ENCODE peak calls at places on chromosomes 2 and 18, in five cellular contexts. E is mesothelial cell of epicardium, S is endothelial cell, B is esophagus squamous epithelium, Y is GM12865. K is an unnamed sample.

GRCh38 chr2:23287250-23287704 is 97.7 kb upstream of the KLHL29 start:
- DNase-seq in E (peak), B (no peak), S (no peak), Y (no peak), K (no peak)

GRCh38 chr2:163471947-163472346 is 263.9 kb downstream of the FIGN start:
- DNase-seq in E (no peak), S (no peak), B (no peak), Y (no peak), K (no peak)

GRCh38 chr2:79576431-79576830 is 63.6 kb downstream of the CTNNA2 start:
- DNase-seq in Y (no peak), B (no peak), S (no peak), E (no peak), K (no peak)

GRCh38 chr18:58069104-58069503 is 25.1 kb downstream of the NEDD4L start:
- DNase-seq in E (no peak), B (no peak), Y (no peak), S (no peak), K (no peak)

GRCh38 chr2:120938132-120938771 is 202.6 kb downstream of the GLI2 start:
- DNase-seq in E (no peak), B (no peak), S (no peak), Y (no peak), K (no peak)

GRCh38 chr2:161237397-161238263 is 70.6 kb upstream of the PSMD14 start:
- DNase-seq in B (no peak), S (peak), Y (peak), E (peak), K (peak)

GRCh38 chr2:234446404-234447076 is 50.3 kb downstream of the ARL4C start:
- DNase-seq in B (peak), Y (peak), S (no peak), E (no peak), K (no peak)

GRCh38 chr18:4888251-4888650 is 308.8 kb downstream of the AKAIN1 start:
- DNase-seq in E (no peak), Y (no peak), B (no peak), S (no peak), K (no peak)

GRCh38 chr18:21949326-21950015 is 208.9 kb downstream of the MIB1 start:
- DNase-seq in S (no peak), E (no peak), B (no peak), Y (no peak), K (no peak)

GRCh38 chr2:237558918-237559645 is 7.3 kb upstream of the PRLH start:
- DNase-seq in S (no peak), Y (no peak), B (no peak), E (no peak), K (peak)

GRCh38 chr2:70901235-70902066 is 34.2 kb upstream of the ATP6V1B1 start:
- DNase-seq in Y (no peak), B (no peak), S (no peak), E (no peak), K (no peak)

GRCh38 chr18:57422313-57422872 is 12.8 kb upstream of the ONECUT2 start:
- DNase-seq in S (no peak), E (no peak), B (no peak), Y (no peak), K (no peak)

GRCh38 chr2:179749210-179749609 is 112.2 kb downstream of the ZNF385B start:
- DNase-seq in E (no peak), S (no peak), Y (no peak), B (no peak), K (no peak)

GRCh38 chr2:9709539-9710285 is 78.9 kb upstream of the YWHAQ start:
- DNase-seq in E (no peak), S (no peak), B (no peak), Y (no peak), K (no peak)

GRCh38 chr2:20091305-20091991 is 40.0 kb upstream of the LAPTM4A start:
- DNase-seq in B (no peak), E (no peak), S (no peak), Y (no peak), K (no peak)

GRCh38 chr2:20942538-20943223 is 101.2 kb downstream of the APOB start:
- DNase-seq in E (no peak), B (no peak), Y (no peak), S (no peak), K (no peak)

GRCh38 chr2:23651187-23651983 is 266.4 kb downstream of the KLHL29 start:
- DNase-seq in E (no peak), S (no peak), Y (no peak), B (no peak), K (no peak)

GRCh38 chr2:30446602-30447148 is 371 bp upstream of the LCLAT1 start:
- DNase-seq in E (no peak), S (no peak), B (no peak), Y (no peak), K (no peak)

GRCh38 chr18:74060511-74061028 is 87.1 kb downstream of the FBXO15 start:
- DNase-seq in Y (no peak), S (no peak), E (no peak), B (no peak), K (no peak)

GRCh38 chr2:96802281-96802595 is 13.8 kb upstream of the CNNM3 start:
- DNase-seq in E (no peak), Y (peak), B (no peak), S (no peak), K (no peak)

GRCh38 chr2:159455330-159455918 is 160.9 kb downstream of the BAZ2B start:
- DNase-seq in Y (peak), S (no peak), E (no peak), B (no peak), K (no peak)

GRCh38 chr2:3320910-3321605 is 56.6 kb downstream of the EIPR1 start:
- DNase-seq in Y (no peak), B (no peak), E (no peak), S (no peak), K (no peak)

GRCh38 chr2:78023356-78023755 is 501.2 kb upstream of the LRRTM4 start:
- DNase-seq in B (no peak), S (no peak), Y (no peak), E (no peak), K (no peak)

GRCh38 chr2:172457606-172458005 is 30.2 kb downstream of the ITGA6 start:
- DNase-seq in Y (no peak), E (no peak), S (no peak), B (no peak), K (no peak)

GRCh38 chr18:40012931-40013609 is 1942.0 kb upstream of the PIK3C3 start:
- DNase-seq in E (no peak), B (no peak), Y (no peak), S (no peak), K (no peak)

GRCh38 chr18:44715245-44715644 is 34.6 kb downstream of the SETBP1 start:
- DNase-seq in Y (no peak), E (no peak), S (no peak), B (no peak), K (no peak)

GRCh38 chr2:215773728-215774127 is 239.6 kb downstream of the MREG start:
- DNase-seq in B (no peak), S (no peak), Y (no peak), E (no peak), K (no peak)

GRCh38 chr18:34702814-34703213 is 7.3 kb upstream of the DTNA start:
- DNase-seq in E (no peak), S (no peak), B (no peak), Y (no peak), K (no peak)
- TF ChIP-seq CTCF in E (no peak), S (no peak), B (no peak), Y (no peak), K (no peak)

DNA sequence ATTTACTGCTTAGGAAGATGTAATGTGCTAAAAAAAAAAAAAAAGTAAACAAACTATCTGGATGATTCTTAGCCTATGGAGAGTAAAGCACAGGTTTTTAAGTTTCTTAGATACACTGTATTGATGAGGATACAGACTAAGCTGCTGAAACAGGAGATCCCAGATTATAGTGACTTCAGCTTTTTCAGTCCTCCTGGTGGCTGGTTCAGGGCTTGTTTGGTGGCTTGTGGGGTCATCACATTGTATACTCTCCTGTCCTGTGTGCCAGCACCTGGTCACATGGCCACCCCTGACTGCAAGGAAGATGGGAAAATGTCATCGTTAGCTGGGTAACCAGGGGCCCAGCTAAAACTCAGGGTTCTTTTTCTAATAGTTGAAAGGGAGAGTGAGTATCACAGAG is 31.4 kb downstream of the RAB31 start:
- DNase-seq in Y (no peak), E (no peak), B (no peak), S (no peak), K (no peak)
- TF ChIP-seq CTCF in Y (no peak), E (no peak), B (no peak), S (no peak), K (no peak)

GRCh38 chr18:42471886-42472285 is 516.9 kb downstream of the PIK3C3 start:
- DNase-seq in S (no peak), Y (no peak), E (no peak), B (no peak), K (no peak)
- TF ChIP-seq CTCF in S (no peak), Y (no peak), E (no peak), B (no peak), K (no peak)

DNA sequence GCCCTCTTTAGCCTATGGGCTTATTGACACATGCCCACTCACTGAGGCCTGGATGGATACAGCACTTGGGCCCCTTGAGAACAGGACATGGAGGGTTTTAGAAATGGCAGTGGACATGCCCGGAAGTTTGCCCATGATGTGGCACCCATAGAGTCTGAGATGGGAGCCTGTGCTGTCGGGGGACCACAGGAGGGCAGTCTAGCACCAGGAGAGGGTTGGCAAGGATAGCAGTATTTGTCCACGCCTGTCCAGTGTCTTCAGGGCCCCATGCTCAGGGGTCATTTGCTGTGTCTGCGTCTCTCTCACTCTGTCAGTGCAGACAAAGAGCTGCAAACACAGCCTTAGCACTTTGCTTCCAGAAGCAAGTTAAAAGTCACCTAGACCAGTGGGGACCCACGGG is 48.7 kb downstream of the IL1RL2 start:
- DNase-seq in B (no peak), S (peak), Y (no peak), E (no peak), K (no peak)
- TF ChIP-seq CTCF in B (no peak), S (no peak), Y (peak), E (no peak), K (no peak)

DNA sequence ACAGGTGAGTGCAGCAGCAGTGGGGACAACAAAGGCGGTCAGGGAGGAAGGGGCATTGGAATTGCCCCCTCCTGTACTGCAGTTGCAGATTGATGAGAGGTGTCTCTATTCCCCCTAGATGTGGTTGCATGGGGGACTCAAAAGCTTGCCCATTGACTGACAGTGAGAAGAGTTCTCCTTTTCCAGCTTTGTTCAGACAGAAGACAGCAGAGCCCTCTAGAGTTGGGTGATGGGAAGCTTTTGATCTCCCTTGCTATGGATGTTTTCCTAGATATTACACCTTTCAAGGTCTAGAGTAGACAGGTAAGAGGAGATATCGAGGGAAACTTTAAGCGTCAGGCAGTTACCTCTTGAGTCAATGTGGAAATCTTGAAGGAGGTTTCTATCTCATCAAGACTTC is 2.9 kb downstream of the PROKR1 start:
- DNase-seq in S (no peak), E (no peak), Y (no peak), B (no peak), K (no peak)
- TF ChIP-seq CTCF in S (no peak), E (no peak), Y (no peak), B (no peak), K (no peak)

GRCh38 chr18:34647251-34647650 is 62.8 kb upstream of the DTNA start:
- DNase-seq in E (no peak), B (no peak), S (no peak), Y (peak), K (no peak)

GRCh38 chr18:34640273-34640672 is 69.8 kb upstream of the DTNA start:
- DNase-seq in Y (no peak), S (no peak), E (no peak), B (no peak), K (no peak)

GRCh38 chr18:34639662-34640061 is 70.4 kb upstream of the DTNA start:
- DNase-seq in E (no peak), Y (no peak), B (no peak), S (no peak), K (no peak)

GRCh38 chr18:34648269-34648668 is 61.8 kb upstream of the DTNA start:
- DNase-seq in E (no peak), B (no peak), S (no peak), Y (no peak), K (no peak)

DNA sequence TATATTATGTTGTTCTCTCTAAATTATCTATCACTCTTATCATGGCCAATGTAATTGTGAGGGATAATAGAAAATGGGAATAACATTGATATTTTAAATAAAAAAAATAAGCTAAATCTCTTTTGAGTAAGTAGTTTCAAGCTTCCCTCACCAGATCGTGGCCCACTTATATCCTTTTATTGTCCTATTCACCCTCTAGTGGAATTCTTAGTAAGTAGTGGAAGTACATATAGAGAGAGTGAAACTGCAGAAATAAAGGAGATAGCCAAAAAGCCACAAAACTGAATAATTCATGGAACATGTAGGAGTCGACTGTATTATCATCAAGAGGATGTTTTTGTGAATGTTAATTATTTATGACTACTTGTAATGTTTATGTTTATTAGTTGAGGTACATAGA is 66.1 kb upstream of the DTNA start:
- DNase-seq in Y (no peak), S (no peak), E (no peak), B (no peak), K (no peak)
- TF ChIP-seq CTCF in Y (no peak), S (no peak), E (no peak), B (no peak), K (no peak)

DNA sequence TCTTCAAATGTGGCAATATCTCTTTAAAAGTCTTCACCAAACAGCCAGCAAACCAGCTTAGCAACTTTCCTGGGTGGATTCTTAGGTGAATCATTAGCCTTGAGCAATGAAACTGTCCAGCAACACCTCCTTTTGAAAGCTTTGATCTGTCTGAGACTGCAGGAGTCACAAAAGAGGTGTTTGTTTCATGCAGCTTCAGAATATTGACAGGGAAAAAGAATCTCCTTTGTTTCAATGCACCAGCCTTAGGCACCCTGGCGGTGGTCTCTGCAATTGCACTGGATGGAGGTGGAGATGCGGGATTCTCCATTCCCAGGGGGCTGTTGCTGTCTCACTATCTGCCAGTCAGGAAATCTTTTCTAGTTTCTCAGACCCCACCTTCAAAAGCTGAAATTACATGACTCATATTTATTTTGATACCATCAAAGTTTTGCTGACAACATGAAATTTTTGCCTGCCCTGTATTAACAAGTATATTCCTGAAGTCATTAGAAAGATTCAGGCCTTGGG is 76.0 kb upstream of the DSG1 start:
- DNase-seq in E (no peak), B (no peak), S (peak), Y (no peak), K (no peak)
- TF ChIP-seq CTCF in E (peak), B (peak), S (peak), Y (no peak), K (no peak)

DNA sequence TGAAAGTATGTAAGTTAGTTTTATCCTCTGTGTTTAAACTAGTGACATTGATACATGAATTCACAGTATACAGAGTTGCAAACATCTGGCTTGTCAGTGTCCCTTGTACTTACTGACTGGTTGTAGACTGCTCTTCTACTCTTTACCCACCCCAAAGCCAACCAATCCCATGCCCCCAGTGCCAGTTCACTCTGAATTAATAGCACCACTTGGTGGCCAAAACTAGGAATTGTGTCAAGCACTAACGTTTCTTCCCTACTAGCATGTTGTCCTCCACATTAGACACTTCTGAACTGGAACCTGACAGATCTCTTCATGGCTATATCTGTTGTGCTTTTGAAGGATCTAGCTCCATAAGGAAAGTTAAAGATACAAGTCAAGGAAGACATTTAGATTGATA is 27.2 kb upstream of the OTX1 start:
- DNase-seq in Y (peak), B (no peak), E (no peak), S (peak), K (no peak)
- TF ChIP-seq CTCF in Y (peak), B (no peak), E (no peak), S (no peak), K (no peak)